ENCODE peak calls at places on chromosomes 5 and 9, in four cellular contexts. O, L, X and U are unnamed samples.

GRCh38 chr9:111514967-111515366 is 10.0 kb upstream of the ZNF483 start:
- DNase-seq in O (no peak), L (no peak), X (no peak), U (no peak)

GRCh38 chr9:113219972-113220371 is 1.1 kb downstream of the FKBP15 start:
- DNase-seq in O (no peak), L (no peak), X (no peak), U (no peak)

GRCh38 chr5:14110680-14111079 is 32.5 kb upstream of the TRIO start:
- DNase-seq in O (no peak), L (no peak), X (no peak), U (no peak)

GRCh38 chr5:33842456-33842855 is 49.3 kb downstream of the ADAMTS12 start:
- DNase-seq in O (no peak), L (no peak), X (no peak), U (no peak)

GRCh38 chr5:37554938-37555337 is 175.8 kb downstream of the WDR70 start:
- DNase-seq in O (no peak), L (no peak), X (no peak), U (no peak)

GRCh38 chr5:83567741-83568530 is 96.4 kb downstream of the VCAN start:
- DNase-seq in O (no peak), L (no peak), X (no peak), U (no peak)

GRCh38 chr5:32232441-32233219 is 58.5 kb upstream of the GOLPH3 start:
- DNase-seq in O (peak; percentile 87), L (peak; percentile 79), X (peak; percentile 76), U (peak; percentile 77)

GRCh38 chr9:117278020-117278419 is 136.8 kb downstream of the ASTN2 start:
- DNase-seq in O (no peak), L (no peak), X (no peak), U (no peak)

GRCh38 chr9:11319477-11320060 is 706.8 kb upstream of the PTPRD start:
- DNase-seq in O (no peak), L (no peak), X (no peak), U (no peak)

GRCh38 chr5:118999696-119000095 is 11.3 kb upstream of the DTWD2 start:
- DNase-seq in O (no peak), L (no peak), X (no peak), U (no peak)

DNA sequence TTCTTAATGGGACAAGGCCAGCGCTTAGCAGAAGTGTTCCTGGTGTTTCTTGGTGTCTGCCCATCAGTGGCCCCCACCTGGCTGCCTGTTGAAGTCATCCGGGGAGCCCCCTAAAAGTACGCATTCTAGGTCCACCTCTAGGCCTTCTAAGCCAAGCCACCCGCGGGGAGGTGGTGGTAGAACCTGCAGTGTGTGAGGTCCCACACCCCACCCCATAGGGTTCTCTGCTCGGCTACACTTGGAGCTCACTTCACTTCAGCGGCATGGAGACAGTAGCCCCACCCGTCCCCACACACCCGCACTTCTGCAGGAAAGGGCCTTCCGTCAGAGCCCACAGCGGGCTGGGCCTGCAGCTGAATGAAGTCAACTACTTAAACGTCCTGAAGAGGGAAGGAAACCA is 29.6 kb upstream of the FCN2 start:
- DNase-seq in O (peak; percentile 28), L (no peak), X (no peak), U (no peak)
- H3K9me3 ChIP-seq in O (no peaks in the 10 kb centered on the region), L (no peaks in the 10 kb centered on the region), X (no peaks in the 10 kb centered on the region), U (no peaks in the 10 kb centered on the region)

GRCh38 chr9:135282001-135282731 is 194.7 kb downstream of the OLFM1 start:
- DNase-seq in O (no peak), L (peak; percentile 67), X (peak; percentile 73), U (peak; percentile 64)
- H3K9me3 ChIP-seq in O (no peaks in the 10 kb centered on the region), L (no peaks in the 10 kb centered on the region), X (no peaks in the 10 kb centered on the region), U (no peaks in the 10 kb centered on the region)

DNA sequence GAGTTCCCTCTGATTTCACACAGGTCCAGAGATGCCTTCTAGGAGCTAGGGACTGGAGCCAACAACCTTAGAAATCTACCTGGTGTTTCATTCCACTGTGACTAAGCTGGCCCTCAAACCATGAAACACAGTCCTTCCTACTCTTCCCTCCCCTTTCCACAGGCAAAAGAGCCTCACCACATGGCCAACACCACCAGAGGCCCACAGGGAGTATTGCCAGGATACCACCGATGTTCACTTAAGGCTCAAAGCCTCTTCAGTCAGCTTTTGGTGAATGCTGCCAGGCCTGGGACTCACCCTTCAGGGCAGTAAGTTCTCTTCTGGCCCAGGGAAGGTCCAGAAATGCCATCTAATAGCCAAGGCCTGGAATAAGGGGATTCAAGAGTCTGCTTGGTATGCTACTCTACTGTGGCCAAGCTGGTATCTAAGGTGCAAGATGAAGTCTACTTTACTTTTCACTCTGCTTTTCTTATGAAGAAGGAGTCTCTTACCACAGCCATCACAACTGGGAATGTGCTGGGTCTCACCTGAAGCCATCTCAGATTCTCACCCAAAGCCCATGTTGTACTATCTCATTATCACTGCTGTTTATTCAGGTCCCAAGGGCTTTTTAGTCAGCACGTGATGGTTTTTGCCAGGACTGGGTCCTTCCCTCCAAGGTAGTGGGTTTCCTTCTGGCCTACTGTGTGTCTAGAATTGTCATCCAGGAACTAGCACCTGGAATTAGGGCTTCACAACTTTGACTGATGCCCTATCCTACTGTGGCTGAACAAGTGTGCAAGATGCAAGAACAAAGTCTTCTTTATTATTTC is 1018.4 kb downstream of the TAF11L14 start:
- DNase-seq in O (no peak), L (no peak), X (no peak), U (no peak)
- H3K9me3 ChIP-seq in O (peaks cover 3% of the 10 kb centered on the region), L (peaks cover 6% of the 10 kb centered on the region), X (peaks cover 26% of the 10 kb centered on the region), U (peaks cover 32% of the 10 kb centered on the region)

DNA sequence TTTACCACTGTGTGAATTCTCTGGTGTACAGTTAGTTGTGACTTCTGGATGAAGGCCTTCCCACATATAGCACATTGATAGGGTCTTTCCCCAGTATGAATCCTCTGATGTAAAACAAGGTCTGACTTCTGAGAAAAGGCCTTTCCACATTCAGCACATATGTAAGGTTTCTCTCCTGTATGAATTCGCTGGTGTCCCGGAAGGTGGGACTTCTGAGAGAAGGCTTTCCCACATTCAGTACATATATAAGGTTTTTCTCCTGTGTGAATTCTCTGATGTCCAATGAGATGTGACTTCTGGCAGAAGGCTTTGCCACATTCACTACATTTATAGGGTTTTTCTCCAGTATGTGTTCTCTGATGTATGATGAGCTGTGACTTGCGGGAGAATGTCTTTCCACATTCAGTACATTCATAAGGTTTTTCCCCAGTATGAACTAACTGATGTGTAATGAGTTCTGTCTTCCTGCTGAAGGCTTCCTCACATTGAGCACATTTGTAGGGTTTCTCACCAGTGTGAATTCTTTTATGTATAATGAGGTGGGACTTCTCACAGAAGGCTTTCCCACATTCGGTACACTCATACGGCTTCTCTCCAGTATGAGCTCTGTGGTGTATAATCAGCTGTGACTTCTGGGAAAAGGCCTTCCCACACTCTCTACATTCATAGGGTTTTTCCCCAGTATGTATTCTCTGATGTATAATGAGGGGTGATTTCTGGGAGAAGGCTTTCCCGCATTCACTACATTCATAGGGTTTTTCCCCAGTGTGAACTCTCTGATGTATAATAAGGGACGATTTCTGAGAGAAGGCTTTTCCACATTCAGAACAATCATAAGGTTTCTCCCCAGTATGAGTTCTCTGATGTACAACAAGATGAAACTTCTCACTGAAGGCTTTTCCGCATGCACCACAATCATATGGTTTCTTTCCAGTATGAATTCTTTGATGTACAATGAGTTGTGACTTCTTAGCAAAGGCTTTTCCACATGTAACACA is 9.1 kb downstream of the ZNF300 start:
- DNase-seq in O (no peak), L (no peak), X (no peak), U (no peak)
- H3K9me3 ChIP-seq in O (peaks cover 21% of the 10 kb centered on the region), L (peaks cover 100% of the 10 kb centered on the region), X (peaks cover 100% of the 10 kb centered on the region), U (peaks cover 100% of the 10 kb centered on the region)

GRCh38 chr9:127295005-127295404 is 30.4 kb downstream of the GARNL3 start:
- DNase-seq in O (no peak), L (no peak), X (no peak), U (no peak)
- H3K9me3 ChIP-seq in O (no peaks in the 10 kb centered on the region), L (no peaks in the 10 kb centered on the region), X (no peaks in the 10 kb centered on the region), U (no peaks in the 10 kb centered on the region)

DNA sequence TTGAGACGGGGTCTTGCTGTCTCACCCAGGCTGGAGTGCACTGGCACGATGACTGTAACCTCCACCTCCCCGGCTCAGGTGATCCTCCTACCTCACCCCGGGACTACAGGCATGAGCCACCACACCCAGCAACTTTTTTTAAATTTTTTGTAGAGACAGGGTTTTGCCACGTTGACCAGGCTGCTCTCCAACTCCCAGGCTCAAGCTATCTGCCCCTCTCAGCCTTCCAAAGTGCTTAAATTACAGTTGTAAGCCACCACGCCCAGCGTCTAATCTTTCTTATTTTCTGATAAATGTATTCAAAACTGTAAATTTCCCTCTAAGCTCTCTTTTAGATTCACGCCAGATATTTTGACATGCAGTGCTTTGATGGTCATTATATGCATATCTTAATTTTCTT is 10.3 kb downstream of the FRRS1L start:
- DNase-seq in O (no peak), L (no peak), X (no peak), U (no peak)
- H3K9me3 ChIP-seq in O (peaks cover 3% of the 10 kb centered on the region), L (peaks cover 11% of the 10 kb centered on the region), X (peaks cover 10% of the 10 kb centered on the region), U (peaks cover 11% of the 10 kb centered on the region)

GRCh38 chr5:71825992-71826391 is 106.9 kb downstream of the CARTPT start:
- DNase-seq in O (no peak), L (no peak), X (no peak), U (no peak)
- H3K9me3 ChIP-seq in O (no peaks in the 10 kb centered on the region), L (peaks cover 32% of the 10 kb centered on the region), X (peaks cover 56% of the 10 kb centered on the region), U (peaks cover 38% of the 10 kb centered on the region)

GRCh38 chr5:73623060-73623459 is 2.9 kb upstream of the ARHGEF28 start:
- DNase-seq in O (no peak), L (no peak), X (no peak), U (no peak)
- H3K9me3 ChIP-seq in O (no peaks in the 10 kb centered on the region), L (no peaks in the 10 kb centered on the region), X (no peaks in the 10 kb centered on the region), U (no peaks in the 10 kb centered on the region)